ENCODE peak calls at places on chromosomes 11 and 22, in nine cellular contexts. One of them, this sample, is unnamed.

GRCh38 chr11:132042296-132042695 is 671.9 kb downstream of the NTM start:
- DNase-seq in RPMI7951: peak
- DNase-seq in COR-L47: no peak
- DNase-seq in CD8-positive, alpha-beta T cell: no peak
- DNase-seq in stimulated activated CD4-positive, alpha-beta T cell treated with anti-CD3 and anti-CD28 coated beads, Interleukin-4, amount 100 ng/mL, for 1 hour: no peak
- DNase-seq in NCI-H460: no peak
- DNase-seq in prostate gland: no peak
- DNase-seq in osteocyte: no peak
- DNase-seq in nucleus accumbens: peak
- DNase-seq in this sample: no peak

GRCh38 chr11:29171350-29171950 is 845.4 kb downstream of the KCNA4 start:
- DNase-seq in RPMI7951: peak
- DNase-seq in nucleus accumbens: no peak
- DNase-seq in osteocyte: no peak
- DNase-seq in stimulated activated CD4-positive, alpha-beta T cell treated with anti-CD3 and anti-CD28 coated beads, Interleukin-4, amount 100 ng/mL, for 1 hour: no peak
- DNase-seq in prostate gland: no peak
- DNase-seq in COR-L47: no peak
- DNase-seq in CD8-positive, alpha-beta T cell: no peak
- DNase-seq in NCI-H460: no peak
- DNase-seq in this sample: no peak

GRCh38 chr11:55707029-55707428 is 45.0 kb downstream of the OR4C6 start:
- DNase-seq in stimulated activated CD4-positive, alpha-beta T cell treated with anti-CD3 and anti-CD28 coated beads, Interleukin-4, amount 100 ng/mL, for 1 hour: no peak
- DNase-seq in nucleus accumbens: no peak
- DNase-seq in NCI-H460: peak
- DNase-seq in osteocyte: no peak
- DNase-seq in COR-L47: no peak
- DNase-seq in CD8-positive, alpha-beta T cell: no peak
- DNase-seq in prostate gland: no peak
- DNase-seq in RPMI7951: peak
- DNase-seq in this sample: peak

GRCh38 chr11:132278801-132279574 is 908.6 kb downstream of the NTM start:
- DNase-seq in osteocyte: no peak
- DNase-seq in nucleus accumbens: no peak
- DNase-seq in NCI-H460: peak
- DNase-seq in COR-L47: peak
- DNase-seq in stimulated activated CD4-positive, alpha-beta T cell treated with anti-CD3 and anti-CD28 coated beads, Interleukin-4, amount 100 ng/mL, for 1 hour: no peak
- DNase-seq in CD8-positive, alpha-beta T cell: no peak
- DNase-seq in prostate gland: no peak
- DNase-seq in RPMI7951: peak
- DNase-seq in this sample: peak

GRCh38 chr22:38104084-38104483 is 6.4 kb downstream of the BAIAP2L2 start:
- DNase-seq in COR-L47: no peak
- DNase-seq in osteocyte: no peak
- DNase-seq in RPMI7951: no peak
- DNase-seq in CD8-positive, alpha-beta T cell: no peak
- DNase-seq in NCI-H460: no peak
- DNase-seq in stimulated activated CD4-positive, alpha-beta T cell treated with anti-CD3 and anti-CD28 coated beads, Interleukin-4, amount 100 ng/mL, for 1 hour: no peak
- DNase-seq in nucleus accumbens: no peak
- DNase-seq in prostate gland: no peak
- DNase-seq in this sample: no peak

GRCh38 chr11:6402561-6402981 is 12.3 kb downstream of the SMPD1 start:
- DNase-seq in NCI-H460: no peak
- DNase-seq in osteocyte: no peak
- DNase-seq in prostate gland: no peak
- DNase-seq in COR-L47: no peak
- DNase-seq in CD8-positive, alpha-beta T cell: peak
- DNase-seq in RPMI7951: no peak
- DNase-seq in nucleus accumbens: no peak
- DNase-seq in stimulated activated CD4-positive, alpha-beta T cell treated with anti-CD3 and anti-CD28 coated beads, Interleukin-4, amount 100 ng/mL, for 1 hour: no peak
- DNase-seq in this sample: no peak

GRCh38 chr11:102495161-102496042 is 35.1 kb downstream of the MMP7 start:
- DNase-seq in stimulated activated CD4-positive, alpha-beta T cell treated with anti-CD3 and anti-CD28 coated beads, Interleukin-4, amount 100 ng/mL, for 1 hour: no peak
- DNase-seq in RPMI7951: peak
- DNase-seq in CD8-positive, alpha-beta T cell: peak
- DNase-seq in COR-L47: peak
- DNase-seq in NCI-H460: peak
- DNase-seq in prostate gland: peak
- DNase-seq in nucleus accumbens: peak
- DNase-seq in osteocyte: no peak
- DNase-seq in this sample: peak

GRCh38 chr11:2670541-2671100 is 29.2 kb downstream of the KCNQ1OT1 start:
- DNase-seq in nucleus accumbens: no peak
- DNase-seq in stimulated activated CD4-positive, alpha-beta T cell treated with anti-CD3 and anti-CD28 coated beads, Interleukin-4, amount 100 ng/mL, for 1 hour: no peak
- DNase-seq in NCI-H460: no peak
- DNase-seq in osteocyte: peak
- DNase-seq in COR-L47: no peak
- DNase-seq in RPMI7951: no peak
- DNase-seq in CD8-positive, alpha-beta T cell: no peak
- DNase-seq in prostate gland: no peak
- DNase-seq in this sample: no peak

GRCh38 chr11:58193403-58193802 is 4.5 kb downstream of the OR9Q2 start:
- DNase-seq in stimulated activated CD4-positive, alpha-beta T cell treated with anti-CD3 and anti-CD28 coated beads, Interleukin-4, amount 100 ng/mL, for 1 hour: no peak
- DNase-seq in RPMI7951: no peak
- DNase-seq in osteocyte: no peak
- DNase-seq in nucleus accumbens: no peak
- DNase-seq in COR-L47: no peak
- DNase-seq in NCI-H460: no peak
- DNase-seq in CD8-positive, alpha-beta T cell: no peak
- DNase-seq in prostate gland: no peak
- DNase-seq in this sample: no peak

GRCh38 chr11:116506446-116506845 is 266.3 kb downstream of the BUD13 start:
- DNase-seq in RPMI7951: peak
- DNase-seq in NCI-H460: no peak
- DNase-seq in stimulated activated CD4-positive, alpha-beta T cell treated with anti-CD3 and anti-CD28 coated beads, Interleukin-4, amount 100 ng/mL, for 1 hour: no peak
- DNase-seq in COR-L47: no peak
- DNase-seq in prostate gland: no peak
- DNase-seq in osteocyte: no peak
- DNase-seq in CD8-positive, alpha-beta T cell: no peak
- DNase-seq in nucleus accumbens: no peak
- DNase-seq in this sample: no peak

GRCh38 chr22:38862375-38863329 is 9.4 kb downstream of the CBX6 start:
- DNase-seq in stimulated activated CD4-positive, alpha-beta T cell treated with anti-CD3 and anti-CD28 coated beads, Interleukin-4, amount 100 ng/mL, for 1 hour: peak
- DNase-seq in osteocyte: no peak
- DNase-seq in NCI-H460: no peak
- DNase-seq in COR-L47: no peak
- DNase-seq in prostate gland: no peak
- DNase-seq in RPMI7951: no peak
- DNase-seq in CD8-positive, alpha-beta T cell: no peak
- DNase-seq in nucleus accumbens: peak
- DNase-seq in this sample: no peak

GRCh38 chr11:22566293-22566692 is 59.3 kb downstream of the FANCF start:
- DNase-seq in osteocyte: no peak
- DNase-seq in RPMI7951: no peak
- DNase-seq in prostate gland: no peak
- DNase-seq in nucleus accumbens: no peak
- DNase-seq in NCI-H460: no peak
- DNase-seq in CD8-positive, alpha-beta T cell: no peak
- DNase-seq in stimulated activated CD4-positive, alpha-beta T cell treated with anti-CD3 and anti-CD28 coated beads, Interleukin-4, amount 100 ng/mL, for 1 hour: no peak
- DNase-seq in COR-L47: no peak
- DNase-seq in this sample: no peak

GRCh38 chr11:46560300-46561025 is 33.4 kb downstream of the AMBRA1 start:
- DNase-seq in prostate gland: peak
- DNase-seq in COR-L47: peak
- DNase-seq in osteocyte: no peak
- DNase-seq in CD8-positive, alpha-beta T cell: no peak
- DNase-seq in RPMI7951: peak
- DNase-seq in nucleus accumbens: no peak
- DNase-seq in stimulated activated CD4-positive, alpha-beta T cell treated with anti-CD3 and anti-CD28 coated beads, Interleukin-4, amount 100 ng/mL, for 1 hour: no peak
- DNase-seq in NCI-H460: no peak
- DNase-seq in this sample: peak

GRCh38 chr22:31085493-31085824 is 4.3 kb downstream of the SMTN start:
- DNase-seq in NCI-H460: no peak
- DNase-seq in nucleus accumbens: peak
- DNase-seq in prostate gland: no peak
- DNase-seq in COR-L47: no peak
- DNase-seq in RPMI7951: no peak
- DNase-seq in stimulated activated CD4-positive, alpha-beta T cell treated with anti-CD3 and anti-CD28 coated beads, Interleukin-4, amount 100 ng/mL, for 1 hour: no peak
- DNase-seq in CD8-positive, alpha-beta T cell: no peak
- DNase-seq in osteocyte: no peak
- DNase-seq in this sample: no peak

GRCh38 chr11:126426820-126427749 is 71.6 kb downstream of the ST3GAL4 start:
- DNase-seq in CD8-positive, alpha-beta T cell: no peak
- DNase-seq in nucleus accumbens: no peak
- DNase-seq in NCI-H460: peak
- DNase-seq in RPMI7951: no peak
- DNase-seq in osteocyte: no peak
- DNase-seq in COR-L47: no peak
- DNase-seq in prostate gland: no peak
- DNase-seq in stimulated activated CD4-positive, alpha-beta T cell treated with anti-CD3 and anti-CD28 coated beads, Interleukin-4, amount 100 ng/mL, for 1 hour: no peak
- DNase-seq in this sample: no peak

GRCh38 chr22:45648320-45649070 is 23.1 kb upstream of the ATXN10 start:
- DNase-seq in prostate gland: no peak
- DNase-seq in stimulated activated CD4-positive, alpha-beta T cell treated with anti-CD3 and anti-CD28 coated beads, Interleukin-4, amount 100 ng/mL, for 1 hour: no peak
- DNase-seq in NCI-H460: no peak
- DNase-seq in COR-L47: no peak
- DNase-seq in CD8-positive, alpha-beta T cell: no peak
- DNase-seq in nucleus accumbens: no peak
- DNase-seq in RPMI7951: peak
- DNase-seq in osteocyte: peak
- DNase-seq in this sample: no peak

GRCh38 chr11:8288824-8289223 is 25.1 kb upstream of the LMO1 start:
- DNase-seq in COR-L47: no peak
- DNase-seq in NCI-H460: no peak
- DNase-seq in prostate gland: no peak
- DNase-seq in osteocyte: peak
- DNase-seq in nucleus accumbens: no peak
- DNase-seq in RPMI7951: no peak
- DNase-seq in stimulated activated CD4-positive, alpha-beta T cell treated with anti-CD3 and anti-CD28 coated beads, Interleukin-4, amount 100 ng/mL, for 1 hour: no peak
- DNase-seq in CD8-positive, alpha-beta T cell: no peak
- DNase-seq in this sample: no peak

GRCh38 chr22:27148025-27148424 is 490.6 kb downstream of the MIAT start:
- DNase-seq in CD8-positive, alpha-beta T cell: no peak
- DNase-seq in osteocyte: no peak
- DNase-seq in prostate gland: no peak
- DNase-seq in stimulated activated CD4-positive, alpha-beta T cell treated with anti-CD3 and anti-CD28 coated beads, Interleukin-4, amount 100 ng/mL, for 1 hour: no peak
- DNase-seq in RPMI7951: no peak
- DNase-seq in COR-L47: no peak
- DNase-seq in NCI-H460: no peak
- DNase-seq in nucleus accumbens: no peak
- DNase-seq in this sample: no peak

GRCh38 chr11:20618083-20618482 is 18.7 kb downstream of the SLC6A5 start:
- DNase-seq in osteocyte: no peak
- DNase-seq in nucleus accumbens: no peak
- DNase-seq in CD8-positive, alpha-beta T cell: no peak
- DNase-seq in RPMI7951: no peak
- DNase-seq in COR-L47: no peak
- DNase-seq in prostate gland: no peak
- DNase-seq in NCI-H460: no peak
- DNase-seq in stimulated activated CD4-positive, alpha-beta T cell treated with anti-CD3 and anti-CD28 coated beads, Interleukin-4, amount 100 ng/mL, for 1 hour: no peak
- DNase-seq in this sample: no peak

GRCh38 chr11:11960687-11961086 is 47.7 kb downstream of the DKK3 start:
- DNase-seq in NCI-H460: no peak
- DNase-seq in CD8-positive, alpha-beta T cell: peak
- DNase-seq in nucleus accumbens: no peak
- DNase-seq in prostate gland: no peak
- DNase-seq in osteocyte: no peak
- DNase-seq in RPMI7951: no peak
- DNase-seq in stimulated activated CD4-positive, alpha-beta T cell treated with anti-CD3 and anti-CD28 coated beads, Interleukin-4, amount 100 ng/mL, for 1 hour: no peak
- DNase-seq in COR-L47: no peak
- DNase-seq in this sample: no peak

GRCh38 chr11:61785837-61786402 is 6.5 kb downstream of the TMEM258 start:
- DNase-seq in NCI-H460: no peak
- DNase-seq in nucleus accumbens: no peak
- DNase-seq in CD8-positive, alpha-beta T cell: no peak
- DNase-seq in prostate gland: no peak
- DNase-seq in RPMI7951: no peak
- DNase-seq in osteocyte: no peak
- DNase-seq in stimulated activated CD4-positive, alpha-beta T cell treated with anti-CD3 and anti-CD28 coated beads, Interleukin-4, amount 100 ng/mL, for 1 hour: no peak
- DNase-seq in COR-L47: no peak
- DNase-seq in this sample: no peak

GRCh38 chr11:20022363-20023081 is 137.8 kb downstream of the DBX1 start:
- DNase-seq in nucleus accumbens: no peak
- DNase-seq in prostate gland: no peak
- DNase-seq in COR-L47: no peak
- DNase-seq in NCI-H460: peak
- DNase-seq in osteocyte: no peak
- DNase-seq in stimulated activated CD4-positive, alpha-beta T cell treated with anti-CD3 and anti-CD28 coated beads, Interleukin-4, amount 100 ng/mL, for 1 hour: no peak
- DNase-seq in RPMI7951: peak
- DNase-seq in CD8-positive, alpha-beta T cell: no peak
- DNase-seq in this sample: no peak

GRCh38 chr11:119337581-119338317 is 2.9 kb downstream of the C1QTNF5 start:
- DNase-seq in COR-L47: no peak
- DNase-seq in CD8-positive, alpha-beta T cell: no peak
- DNase-seq in NCI-H460: no peak
- DNase-seq in stimulated activated CD4-positive, alpha-beta T cell treated with anti-CD3 and anti-CD28 coated beads, Interleukin-4, amount 100 ng/mL, for 1 hour: no peak
- DNase-seq in osteocyte: no peak
- DNase-seq in RPMI7951: peak
- DNase-seq in prostate gland: no peak
- DNase-seq in nucleus accumbens: no peak
- DNase-seq in this sample: no peak

GRCh38 chr11:2930705-2931415 is 1.6 kb upstream of the PHLDA2 start:
- DNase-seq in NCI-H460: peak
- DNase-seq in RPMI7951: no peak
- DNase-seq in prostate gland: peak
- DNase-seq in COR-L47: peak
- DNase-seq in stimulated activated CD4-positive, alpha-beta T cell treated with anti-CD3 and anti-CD28 coated beads, Interleukin-4, amount 100 ng/mL, for 1 hour: peak
- DNase-seq in CD8-positive, alpha-beta T cell: peak
- DNase-seq in osteocyte: no peak
- DNase-seq in nucleus accumbens: peak
- DNase-seq in this sample: peak

GRCh38 chr11:10762185-10762584 is 11.1 kb downstream of the CTR9 start:
- DNase-seq in CD8-positive, alpha-beta T cell: no peak
- DNase-seq in NCI-H460: no peak
- DNase-seq in RPMI7951: no peak
- DNase-seq in osteocyte: no peak
- DNase-seq in nucleus accumbens: no peak
- DNase-seq in prostate gland: no peak
- DNase-seq in stimulated activated CD4-positive, alpha-beta T cell treated with anti-CD3 and anti-CD28 coated beads, Interleukin-4, amount 100 ng/mL, for 1 hour: no peak
- DNase-seq in COR-L47: no peak
- DNase-seq in this sample: no peak

GRCh38 chr11:65422633-65423515 is at the start of gene NEAT1:
- DNase-seq in NCI-H460: peak
- DNase-seq in COR-L47: no peak
- DNase-seq in prostate gland: peak
- DNase-seq in stimulated activated CD4-positive, alpha-beta T cell treated with anti-CD3 and anti-CD28 coated beads, Interleukin-4, amount 100 ng/mL, for 1 hour: peak
- DNase-seq in RPMI7951: peak
- DNase-seq in nucleus accumbens: peak
- DNase-seq in osteocyte: peak
- DNase-seq in CD8-positive, alpha-beta T cell: peak
- DNase-seq in this sample: no peak

GRCh38 chr22:27318516-27318915 is 483.0 kb downstream of the MN1 start:
- DNase-seq in NCI-H460: no peak
- DNase-seq in nucleus accumbens: no peak
- DNase-seq in COR-L47: no peak
- DNase-seq in stimulated activated CD4-positive, alpha-beta T cell treated with anti-CD3 and anti-CD28 coated beads, Interleukin-4, amount 100 ng/mL, for 1 hour: no peak
- DNase-seq in CD8-positive, alpha-beta T cell: no peak
- DNase-seq in osteocyte: no peak
- DNase-seq in prostate gland: no peak
- DNase-seq in RPMI7951: peak
- DNase-seq in this sample: no peak

GRCh38 chr11:76558473-76558872 is 112.1 kb downstream of the LRRC32 start:
- DNase-seq in COR-L47: no peak
- DNase-seq in stimulated activated CD4-positive, alpha-beta T cell treated with anti-CD3 and anti-CD28 coated beads, Interleukin-4, amount 100 ng/mL, for 1 hour: no peak
- DNase-seq in RPMI7951: no peak
- DNase-seq in NCI-H460: no peak
- DNase-seq in CD8-positive, alpha-beta T cell: no peak
- DNase-seq in osteocyte: no peak
- DNase-seq in prostate gland: no peak
- DNase-seq in nucleus accumbens: no peak
- DNase-seq in this sample: no peak